ENCODE peak calls at places on chromosomes 11 and 22, in five cellular contexts. H, E, Q, V and M are unnamed samples.
A peak's percentile ranks its signal among the peaks of the same experiment; 100 is the strongest.

GRCh38 chr11:40337118-40337517 is 1122.3 kb downstream of the LRRC4C start:
- DNase-seq in E (no peak), H (no peak), V (no peak), Q (no peak), M (no peak)

GRCh38 chr11:47592276-47592675 is 1.9 kb downstream of the C1QTNF4 start:
- DNase-seq in E (no peak), V (no peak), Q (no peak), H (no peak), M (peak; percentile 40)

GRCh38 chr22:30239421-30240405 is 6.8 kb downstream of the LIF start:
- DNase-seq in Q (no peak), V (no peak), H (no peak), E (no peak), M (no peak)

GRCh38 chr11:124612045-124612444 is 817 bp downstream of the PANX3 start:
- DNase-seq in V (peak; percentile 37), H (no peak), E (peak; percentile 60), Q (no peak), M (no peak)

GRCh38 chr11:76670475-76671235 is at the start of gene LRRC32:
- DNase-seq in H (peak; percentile 23), V (no peak), Q (no peak), E (peak; percentile 49), M (peak; percentile 76)

GRCh38 chr22:21641417-21641794 is 696 bp upstream of the SDF2L1 start:
- DNase-seq in E (no peak), Q (no peak), V (no peak), H (peak; percentile 39), M (no peak)

GRCh38 chr11:72766152-72766902 is 14.1 kb upstream of the ARAP1 start:
- DNase-seq in E (no peak), V (no peak), Q (no peak), H (no peak), M (no peak)

GRCh38 chr11:68125164-68125563 is 4.0 kb upstream of the CHKA start:
- DNase-seq in E (no peak), V (no peak), Q (no peak), H (no peak), M (no peak)

GRCh38 chr11:123179571-123179970 is 15.5 kb downstream of the CLMP start:
- DNase-seq in V (no peak), H (no peak), Q (no peak), E (no peak), M (no peak)

GRCh38 chr11:87260811-87261210 is 223.1 kb downstream of the TMEM135 start:
- DNase-seq in Q (no peak), H (no peak), E (no peak), V (no peak), M (no peak)

GRCh38 chr11:199004-199581 is 6.2 kb downstream of the SCGB1C1 start:
- DNase-seq in E (peak; percentile 3), Q (no peak), H (no peak), V (no peak), M (no peak)

GRCh38 chr22:23082534-23083314 is 12.4 kb downstream of the GNAZ start:
- DNase-seq in E (no peak), H (no peak), V (no peak), Q (no peak), M (no peak)